ENCODE peak calls at places on chromosomes 16 and 17, in seven cellular contexts. N is CD8-positive, alpha-beta T cell; S is ovary; B is astrocyte of the cerebellum; O is dorsolateral prefrontal cortex; Y is stomach; U is pancreas. C is an unnamed sample.

GRCh38 chr17:35894206-35894605 is 14.0 kb upstream of the CCL5 start:
- DNase-seq in N (no peak), S (no peak), B (no peak), O (no peak), Y (no peak), U (no peak), C (no peak)

GRCh38 chr17:72614871-72615626 is 477.4 kb downstream of the SLC39A11 start:
- DNase-seq in N (no peak), S (no peak), B (no peak), O (peak), Y (peak), U (peak), C (no peak)

GRCh38 chr17:44733753-44734152 is 25.0 kb upstream of the ADAM11 start:
- DNase-seq in N (no peak), S (no peak), B (no peak), O (no peak), Y (no peak), U (no peak), C (no peak)

GRCh38 chr16:23496826-23497542 is 13.3 kb downstream of the GGA2 start:
- DNase-seq in N (no peak), S (peak), B (no peak), O (no peak), Y (no peak), U (peak), C (peak)

GRCh38 chr16:28531777-28532744 is 6.7 kb downstream of the NUPR1 start:
- DNase-seq in N (no peak), S (peak), B (no peak), O (no peak), Y (peak), U (peak), C (peak)

GRCh38 chr16:71629617-71630016 is 3.6 kb downstream of the MARVELD3 start:
- DNase-seq in N (no peak), S (no peak), B (no peak), O (no peak), Y (no peak), U (peak), C (no peak)

GRCh38 chr17:16973760-16974540 is 2.0 kb upstream of the TNFRSF13B start:
- DNase-seq in N (no peak), S (no peak), B (no peak), O (no peak), Y (no peak), U (no peak), C (no peak)

GRCh38 chr17:81181811-81182185 is 15.8 kb upstream of the AATK start:
- DNase-seq in N (no peak), S (no peak), B (no peak), O (no peak), Y (no peak), U (no peak), C (no peak)

GRCh38 chr17:64992325-64992802 is 64.2 kb downstream of the GNA13 start:
- DNase-seq in N (no peak), S (no peak), B (no peak), O (no peak), Y (no peak), U (no peak), C (no peak)

GRCh38 chr16:78817442-78817829 is 718.0 kb downstream of the WWOX start:
- DNase-seq in N (no peak), S (no peak), B (no peak), O (no peak), Y (no peak), U (no peak), C (no peak)

GRCh38 chr17:63066158-63066808 is 100.2 kb downstream of the TANC2 start:
- DNase-seq in N (no peak), S (no peak), B (no peak), O (no peak), Y (no peak), U (no peak), C (no peak)

GRCh38 chr17:7932949-7933348 is 943 bp downstream of the CNTROB start:
- DNase-seq in N (peak), S (peak), B (no peak), O (no peak), Y (peak), U (no peak), C (peak)

GRCh38 chr17:50539762-50540440 is 7.1 kb upstream of the SPATA20 start:
- DNase-seq in N (no peak), S (no peak), B (no peak), O (no peak), Y (peak), U (peak), C (no peak)

GRCh38 chr16:7513429-7513828 is 180.8 kb downstream of the RBFOX1 start:
- DNase-seq in N (no peak), S (no peak), B (no peak), O (no peak), Y (no peak), U (no peak), C (no peak)

GRCh38 chr16:75860654-75861053 is 134.4 kb upstream of the CPHXL start:
- DNase-seq in N (no peak), S (no peak), B (no peak), O (peak), Y (no peak), U (no peak), C (no peak)

GRCh38 chr17:21286066-21286770 is 1.7 kb downstream of the MAP2K3 start:
- DNase-seq in N (no peak), S (peak), B (peak), O (no peak), Y (peak), U (peak), C (peak)

GRCh38 chr16:31436221-31437045 is 6.2 kb downstream of the ZNF843 start:
- DNase-seq in N (no peak), S (no peak), B (no peak), O (no peak), Y (no peak), U (no peak), C (no peak)

GRCh38 chr17:67289174-67289876 is 44.3 kb upstream of the HELZ start:
- DNase-seq in N (no peak), S (peak), B (peak), O (peak), Y (peak), U (peak), C (peak)

GRCh38 chr17:56165017-56165720 is 11.9 kb downstream of the ANKFN1 start:
- DNase-seq in N (no peak), S (no peak), B (no peak), O (no peak), Y (no peak), U (no peak), C (no peak)

GRCh38 chr16:12677472-12677871 is 126.2 kb downstream of the CPPED1 start:
- DNase-seq in N (no peak), S (no peak), B (no peak), O (no peak), Y (no peak), U (no peak), C (no peak)

GRCh38 chr16:27725271-27726010 is 175.5 kb downstream of the KATNIP start:
- DNase-seq in N (no peak), S (no peak), B (no peak), O (no peak), Y (no peak), U (no peak), C (no peak)

GRCh38 chr16:48330133-48330846 is 54.9 kb downstream of the SIAH1 start:
- DNase-seq in N (no peak), S (no peak), B (no peak), O (no peak), Y (no peak), U (no peak), C (no peak)

GRCh38 chr17:9760336-9760735 is 31.1 kb downstream of the DHRS7C start:
- DNase-seq in N (no peak), S (no peak), B (no peak), O (no peak), Y (no peak), U (no peak), C (no peak)

GRCh38 chr16:53881371-53881770 is 177.4 kb downstream of the FTO start:
- DNase-seq in N (no peak), S (no peak), B (no peak), O (no peak), Y (no peak), U (no peak), C (no peak)

GRCh38 chr17:59964455-59965328 is at the start of gene RNFT1:
- DNase-seq in N (peak), S (peak), B (peak), O (peak), Y (peak), U (peak), C (peak)

GRCh38 chr17:56112086-56112485 is 41.2 kb upstream of the ANKFN1 start:
- DNase-seq in N (no peak), S (no peak), B (peak), O (no peak), Y (no peak), U (no peak), C (no peak)

GRCh38 chr17:82334622-82335394 is 1.2 kb upstream of the SECTM1 start:
- DNase-seq in N (no peak), S (no peak), B (no peak), O (no peak), Y (no peak), U (no peak), C (no peak)

GRCh38 chr17:82392209-82392920 is 20.8 kb downstream of the UTS2R start:
- DNase-seq in N (no peak), S (no peak), B (no peak), O (no peak), Y (no peak), U (no peak), C (no peak)

DNA sequence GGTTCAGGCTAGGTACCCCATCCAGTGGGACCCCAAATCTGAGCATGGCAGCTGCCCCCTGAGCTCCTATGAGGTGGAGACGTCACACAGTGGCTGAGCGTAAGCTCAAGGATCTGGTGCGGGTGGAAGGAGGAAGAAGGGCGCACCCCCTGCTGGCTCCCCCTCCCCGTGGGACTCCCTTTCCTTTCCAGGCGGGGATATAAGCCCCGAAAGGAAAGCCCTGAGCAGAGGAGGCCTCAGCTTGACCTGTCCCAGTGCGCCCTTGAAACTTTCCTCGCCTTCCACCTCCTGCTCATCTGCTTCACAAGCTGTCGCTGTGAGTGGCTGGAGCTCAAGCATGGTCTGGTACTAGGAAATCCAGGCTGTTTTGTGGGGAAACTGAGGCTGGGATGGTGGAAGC is 92.4 kb upstream of the TMEM97 start:
- DNase-seq in N (no peak), S (no peak), B (no peak), O (no peak), Y (no peak), U (no peak), C (no peak)
- H3K4me3 ChIP-seq in N (no peak), S (no peak), B (no peak), O (no peak), Y (no peak), U (peak), C (no peak)

GRCh38 chr17:42609182-42609813 is at the start of the genes RETREG3 and TUBG1:
- DNase-seq in N (peak), S (peak), B (peak), O (peak), Y (peak), U (peak), C (peak)
- TF ChIP-seq CTCF in N (no peak), S (peak), B (peak), O (peak), Y (peak), U (no peak), C (no peak)

GRCh38 chr16:86565181-86565631 is 1.4 kb upstream of the FOXC2 start:
- DNase-seq in N (no peak), S (no peak), B (no peak), O (no peak), Y (no peak), U (no peak), C (no peak)
- H3K4me3 ChIP-seq in N (no peak), S (no peak), B (peak), O (peak), Y (no peak), U (no peak), C (no peak)

DNA sequence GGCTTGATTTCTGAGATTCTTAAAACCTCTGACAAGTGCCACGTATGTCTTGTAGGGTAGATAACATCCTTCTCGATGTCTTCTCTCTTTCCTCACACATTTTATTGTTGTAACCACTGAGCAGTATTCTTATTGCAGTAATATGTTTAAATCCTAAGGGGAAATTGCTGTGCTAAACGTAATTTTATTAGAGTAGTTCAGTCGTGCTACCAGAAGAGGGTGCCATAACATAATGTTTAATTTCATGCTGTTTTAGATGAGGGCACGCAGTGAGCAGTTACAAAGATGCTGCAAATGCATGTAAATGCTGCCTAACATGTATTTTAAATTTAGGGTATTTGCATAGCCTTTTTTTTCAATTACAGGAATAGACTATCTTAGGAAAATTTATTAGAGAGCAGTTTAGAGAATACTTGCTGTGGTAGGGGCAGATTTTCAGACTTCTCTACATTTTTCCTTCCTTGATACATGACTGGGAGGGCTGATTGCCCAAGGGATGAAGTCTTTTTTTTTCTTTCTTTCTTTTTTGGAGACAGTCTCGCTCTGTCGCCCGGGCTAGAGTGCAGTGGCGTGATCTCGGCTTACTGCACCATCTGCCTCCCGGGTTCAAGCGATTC is 51.7 kb downstream of the GAN start:
- DNase-seq in N (no peak), S (no peak), B (peak), O (no peak), Y (no peak), U (no peak), C (no peak)
- TF ChIP-seq CTCF in N (peak), S (peak), B (peak), O (peak), Y (peak), U (peak), C (peak)

GRCh38 chr17:39757931-39758873 is 20.5 kb downstream of the GRB7 start:
- DNase-seq in N (peak), S (no peak), B (peak), O (peak), Y (no peak), U (no peak), C (no peak)
- H3K4me3 ChIP-seq in N (no peak), S (no peak), B (no peak), O (no peak), Y (no peak), U (no peak), C (no peak)

GRCh38 chr16:88634994-88635670 is 3.2 kb upstream of the IL17C start:
- DNase-seq in N (no peak), S (no peak), B (no peak), O (no peak), Y (no peak), U (no peak), C (no peak)
- TF ChIP-seq CTCF in N (no peak), S (no peak), B (no peak), O (no peak), Y (no peak), U (no peak), C (no peak)

DNA sequence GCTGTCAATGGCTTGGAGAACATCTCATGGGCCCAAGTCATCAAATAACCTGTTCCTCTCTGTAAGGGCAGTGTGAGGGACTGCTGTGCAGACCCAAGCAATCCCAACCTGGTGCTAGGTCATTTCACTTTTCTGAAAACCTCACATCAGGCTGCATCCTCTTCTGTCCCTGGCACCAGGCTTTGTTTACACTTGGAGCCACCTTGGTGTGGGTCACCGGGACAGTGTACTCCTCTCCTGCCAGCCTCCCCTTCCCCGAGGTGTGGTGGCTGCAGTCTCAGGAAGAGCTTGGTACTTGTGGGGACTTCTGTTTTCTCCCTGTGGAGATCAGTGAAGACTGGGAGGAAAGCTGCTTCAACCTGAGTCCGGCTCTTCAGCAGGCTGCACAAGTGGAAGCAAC is 12.4 kb downstream of the SLC7A6OS start:
- DNase-seq in N (no peak), S (no peak), B (no peak), O (no peak), Y (no peak), U (no peak), C (no peak)
- H3K4me3 ChIP-seq in N (no peak), S (no peak), B (no peak), O (no peak), Y (no peak), U (no peak), C (no peak)